ENCODE peak calls at places on chromosomes 12 and 14, in eight cellular contexts. U, Z, M, F, W, Q, X and T are unnamed samples.

GRCh38 chr12:125029756-125030358 is 35.4 kb upstream of the AACS start:
- DNase-seq in U (no peak), Z (no peak), M (peak; percentile 6), F (no peak), W (no peak), Q (no peak), X (peak; percentile 48), T (no peak)

GRCh38 chr12:9372202-9372601 is 164.0 kb upstream of the PZP start:
- DNase-seq in U (no peak), Z (no peak), M (no peak), F (no peak), W (peak; percentile 12), Q (no peak), X (no peak), T (no peak)

GRCh38 chr14:50342211-50343080 is 30.3 kb downstream of the DMAC2L start:
- DNase-seq in U (peak; percentile 82), Z (peak; percentile 64), M (peak; percentile 75), F (no peak), W (peak; percentile 72), Q (no peak), X (peak; percentile 66), T (peak; percentile 64)

GRCh38 chr12:7502612-7503011 is 965 bp downstream of the CD163 start:
- DNase-seq in U (no peak), Z (no peak), M (no peak), F (no peak), W (no peak), Q (no peak), X (no peak), T (no peak)

GRCh38 chr14:101018561-101019290 is 115.2 kb upstream of the RTL1 start:
- DNase-seq in U (peak; percentile 40), Z (no peak), M (no peak), F (no peak), W (no peak), Q (peak; percentile 17), X (no peak), T (no peak)

GRCh38 chr14:50599700-50600444 is 39.9 kb downstream of the ATL1 start:
- DNase-seq in U (no peak), Z (peak; percentile 55), M (peak; percentile 63), F (no peak), W (peak; percentile 49), Q (no peak), X (peak; percentile 72), T (peak; percentile 73)

GRCh38 chr14:45089813-45090212 is 5.9 kb downstream of the PRPF39 start:
- DNase-seq in U (no peak), Z (peak; percentile 70), M (peak; percentile 40), F (no peak), W (no peak), Q (no peak), X (peak; percentile 57), T (no peak)

GRCh38 chr14:22432348-22432976 is 156.6 kb downstream of the DAD1 start:
- DNase-seq in U (no peak), Z (peak; percentile 45), M (peak; percentile 97), F (peak; percentile 95), W (no peak), Q (peak; percentile 65), X (peak; percentile 94), T (peak; percentile 95)

GRCh38 chr12:96211989-96212388 is 17.8 kb downstream of the ELK3 start:
- DNase-seq in U (no peak), Z (peak; percentile 27), M (no peak), F (no peak), W (no peak), Q (no peak), X (no peak), T (no peak)

GRCh38 chr14:68787235-68787727 is 5.6 kb downstream of the ZFP36L1 start:
- DNase-seq in U (no peak), Z (peak; percentile 38), M (peak; percentile 40), F (no peak), W (peak; percentile 16), Q (peak; percentile 44), X (no peak), T (no peak)

GRCh38 chr12:52149182-52149641 is 42.6 kb downstream of the KRT80 start:
- DNase-seq in U (no peak), Z (no peak), M (peak; percentile 20), F (no peak), W (no peak), Q (no peak), X (no peak), T (no peak)

GRCh38 chr12:120079352-120080042 is 37.1 kb downstream of the RAB35 start:
- DNase-seq in U (no peak), Z (no peak), M (no peak), F (no peak), W (no peak), Q (no peak), X (peak; percentile 18), T (peak; percentile 20)

GRCh38 chr12:14884458-14884878 is 1.2 kb downstream of the MGP start:
- DNase-seq in U (peak; percentile 81), Z (peak; percentile 93), M (peak; percentile 87), F (peak; percentile 76), W (no peak), Q (peak; percentile 84), X (peak; percentile 90), T (peak; percentile 91)

GRCh38 chr12:2339022-2339431 is 286.2 kb downstream of the CACNA1C start:
- DNase-seq in U (no peak), Z (no peak), M (peak; percentile 82), F (peak; percentile 52), W (no peak), Q (no peak), X (peak; percentile 88), T (peak; percentile 82)

GRCh38 chr14:44782775-44783238 is 178.9 kb downstream of the KLHL28 start:
- DNase-seq in U (no peak), Z (no peak), M (peak; percentile 70), F (peak; percentile 91), W (no peak), Q (no peak), X (peak; percentile 70), T (peak; percentile 96)

GRCh38 chr14:55440385-55440784 is at the start of gene TBPL2:
- DNase-seq in U (no peak), Z (no peak), M (no peak), F (no peak), W (peak; percentile 67), Q (no peak), X (no peak), T (no peak)

GRCh38 chr14:54374117-54374884 is 22.5 kb upstream of the CDKN3 start:
- DNase-seq in U (no peak), Z (no peak), M (peak; percentile 40), F (no peak), W (no peak), Q (no peak), X (peak; percentile 39), T (peak; percentile 72)

GRCh38 chr12:120586860-120587259 is 5.7 kb upstream of the POP5 start:
- DNase-seq in U (no peak), Z (no peak), M (no peak), F (no peak), W (no peak), Q (no peak), X (no peak), T (no peak)

GRCh38 chr14:85686908-85687307 is 157.0 kb downstream of the FLRT2 start:
- DNase-seq in U (no peak), Z (no peak), M (no peak), F (no peak), W (no peak), Q (no peak), X (no peak), T (no peak)

GRCh38 chr14:37466623-37467088 is 128.4 kb downstream of the FOXA1 start:
- DNase-seq in U (peak; percentile 66), Z (no peak), M (no peak), F (no peak), W (no peak), Q (no peak), X (no peak), T (no peak)

DNA sequence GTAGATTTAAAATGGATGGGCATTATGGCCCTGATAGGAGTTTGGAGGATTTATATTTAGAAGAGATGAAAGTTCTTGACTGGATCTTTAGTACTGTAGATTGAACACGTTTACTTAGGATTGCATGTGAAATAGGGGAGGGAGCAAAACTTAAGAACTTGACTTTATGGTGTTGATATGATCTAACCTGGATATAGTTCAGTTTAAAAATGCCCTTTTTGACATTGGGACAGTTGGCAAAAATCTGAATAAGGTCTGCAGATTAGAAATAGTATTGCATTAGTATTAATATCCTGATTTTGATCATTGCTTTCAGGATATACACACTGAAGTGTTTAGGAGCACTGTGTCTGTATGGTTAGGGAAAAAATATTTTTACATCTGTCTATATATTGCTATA is 9.6 kb downstream of the TMBIM6 start:
- DNase-seq in U (no peak), Z (no peak), M (no peak), F (no peak), W (no peak), Q (no peak), X (no peak), T (no peak)
- H3K4me3 ChIP-seq in U (no peak overlapping the region), Z (no peak overlapping the region), M (no peak overlapping the region), F (no peak overlapping the region), W (no peak overlapping the region), Q (no peak overlapping the region), X (no peak overlapping the region), T (no peak overlapping the region)

DNA sequence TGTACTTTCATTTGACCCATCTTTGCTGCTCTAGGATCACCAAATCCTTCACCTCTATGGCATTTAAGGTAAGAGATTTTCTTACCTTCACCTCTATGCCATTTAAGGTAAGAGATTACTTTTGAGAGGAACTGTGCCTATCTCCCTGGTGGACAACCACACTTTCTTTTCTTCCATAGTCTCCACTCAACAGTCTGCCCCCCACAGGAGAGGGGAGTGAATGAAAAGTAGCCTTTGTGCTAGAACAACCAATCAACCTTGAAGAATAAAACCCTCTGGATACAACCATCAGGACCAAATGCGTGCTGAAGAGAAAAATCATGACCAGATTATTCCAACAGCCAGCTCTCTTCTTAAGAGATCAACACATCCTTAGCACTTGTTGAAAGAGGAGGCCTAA is 258.6 kb upstream of the TMPO start:
- DNase-seq in U (no peak), Z (no peak), M (no peak), F (no peak), W (no peak), Q (no peak), X (no peak), T (no peak)
- TF ChIP-seq CTCF in U (no peak), Z (no peak), M (no peak), F (no peak), W (no peak), Q (no peak), X (no peak), T (no peak)

DNA sequence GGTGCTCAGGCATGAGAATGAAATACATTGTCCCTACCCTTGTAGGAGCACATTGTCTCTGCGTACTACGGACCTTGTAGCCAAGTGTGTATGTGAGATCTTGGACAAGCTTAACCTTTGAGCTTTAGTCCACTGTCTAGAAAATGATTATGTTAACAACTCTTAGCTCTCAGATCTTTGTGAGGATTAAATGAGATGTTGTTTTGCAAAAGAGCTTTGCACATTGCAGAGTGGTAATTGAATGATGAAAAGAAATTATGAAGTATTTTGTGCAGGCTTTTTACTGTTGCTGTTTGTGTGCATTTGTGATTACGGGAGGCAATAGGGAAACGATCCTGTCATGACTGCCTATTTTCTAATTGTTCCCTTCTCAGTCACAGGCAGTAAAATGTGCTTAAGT is 447.6 kb downstream of the PDZRN4 start:
- DNase-seq in U (no peak), Z (no peak), M (no peak), F (no peak), W (no peak), Q (no peak), X (no peak), T (no peak)
- H3K4me3 ChIP-seq in U (no peak overlapping the region), Z (no peak overlapping the region), M (no peak overlapping the region), F (no peak overlapping the region), W (no peak overlapping the region), Q (no peak overlapping the region), X (no peak overlapping the region), T (no peak overlapping the region)

DNA sequence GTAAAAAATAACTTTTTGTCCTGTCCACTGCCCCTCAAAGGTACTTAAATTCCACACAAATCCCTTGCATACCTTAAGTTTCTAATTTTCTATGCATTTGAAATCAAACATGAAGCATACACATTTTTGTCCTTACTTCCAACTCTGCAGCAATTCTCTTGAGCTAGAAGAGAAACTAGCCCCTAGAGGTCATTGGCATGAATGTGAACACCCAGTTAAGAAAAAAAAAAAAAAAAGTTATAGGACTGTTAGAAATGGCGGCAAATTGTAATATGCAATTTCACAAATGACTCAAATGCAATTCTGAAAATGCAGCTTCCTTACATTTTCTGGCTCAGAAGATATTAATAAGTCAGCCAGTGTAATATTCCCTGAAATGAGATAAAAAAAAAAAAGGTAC is 4.6 kb upstream of the ESR2 start:
- DNase-seq in U (no peak), Z (no peak), M (no peak), F (no peak), W (no peak), Q (no peak), X (no peak), T (no peak)
- TF ChIP-seq CTCF in U (no peak), Z (peak; percentile 0), M (no peak), F (peak; percentile 13), W (no peak), Q (no peak), X (no peak), T (peak; percentile 20)